ENCODE peak calls at places on chromosomes 3 and 15, in four cellular contexts. B is activated CD4-positive, alpha-beta T cell treated with anti-CD3 and anti-CD28 coated beads, Interleukin-2, amount 50 U/mL, for 48 hours; E is stimulated activated CD4-positive, alpha-beta T cell treated with anti-CD3 and anti-CD28 coated beads, Interleukin-12 subunit alpha, Interleukin-12 subunit beta, amount 100 ng/mL, for 24 hours; X is stimulated activated CD8-positive, alpha-beta memory T cell treated with anti-CD3 and anti-CD28 coated beads, Interleukin-15, amount 100 ng/mL, for 24 hours. K is an unnamed sample.

GRCh38 chr15:71374607-71375352 is 259.5 kb downstream of the THSD4 start:
- DNase-seq in B (no peak), E (no peak), X (no peak), K (no peak)

GRCh38 chr3:187838016-187838535 is 92.8 kb upstream of the BCL6 start:
- DNase-seq in B (no peak), E (no peak), X (no peak), K (no peak)

GRCh38 chr3:154954750-154955149 is 125.4 kb upstream of the MME start:
- DNase-seq in B (no peak), E (no peak), X (no peak), K (no peak)

GRCh38 chr3:193822492-193823220 is 229.6 kb downstream of the OPA1 start:
- DNase-seq in B (no peak), E (no peak), X (no peak), K (no peak)

GRCh38 chr3:113166719-113167492 is 44.5 kb upstream of the BOC start:
- DNase-seq in B (no peak), E (no peak), X (no peak), K (peak)

GRCh38 chr3:87082806-87083440 is 92.0 kb upstream of the VGLL3 start:
- DNase-seq in B (no peak), E (no peak), X (no peak), K (peak)

GRCh38 chr3:22951910-22952309 is 251.2 kb upstream of the UBE2E2 start:
- DNase-seq in B (no peak), E (no peak), X (no peak), K (no peak)

GRCh38 chr3:43629254-43629653 is 7.4 kb upstream of the ANO10 start:
- DNase-seq in B (no peak), E (no peak), X (no peak), K (no peak)

GRCh38 chr3:101070260-101071121 is 77.3 kb upstream of the ABI3BP start:
- DNase-seq in B (peak), E (peak), X (peak), K (no peak)

GRCh38 chr3:23968467-23969184 is 23.5 kb downstream of the NR1D2 start:
- DNase-seq in B (no peak), E (no peak), X (no peak), K (no peak)

GRCh38 chr3:190336516-190337189 is 14.4 kb upstream of the CLDN1 start:
- DNase-seq in B (no peak), E (no peak), X (no peak), K (no peak)

GRCh38 chr3:65584002-65584401 is 454.7 kb downstream of the MAGI1 start:
- DNase-seq in B (no peak), E (no peak), X (no peak), K (no peak)

GRCh38 chr15:31378363-31378903 is 51.8 kb downstream of the KLF13 start:
- DNase-seq in B (no peak), E (no peak), X (no peak), K (no peak)

GRCh38 chr3:134628884-134629283 is 21.9 kb downstream of the KY start:
- DNase-seq in B (no peak), E (no peak), X (no peak), K (no peak)

GRCh38 chr3:50226888-50227389 is 9.1 kb upstream of the GNAI2 start:
- DNase-seq in B (peak), E (no peak), X (no peak), K (peak)

GRCh38 chr3:169453256-169454059 is 210.1 kb downstream of the MECOM start:
- DNase-seq in B (no peak), E (no peak), X (no peak), K (peak)

GRCh38 chr15:97600190-97600589 is 360.3 kb upstream of the ARRDC4 start:
- DNase-seq in B (no peak), E (no peak), X (no peak), K (no peak)

GRCh38 chr3:21055015-21055414 is 696.0 kb downstream of the ZNF385D start:
- DNase-seq in B (no peak), E (no peak), X (no peak), K (no peak)

GRCh38 chr15:61828860-61829513 is 231.3 kb downstream of the VPS13C start:
- DNase-seq in B (no peak), E (no peak), X (no peak), K (no peak)

K was measured in NCI-H1092 treated with DMSO at 0.1 percent for 48 hours.